ENCODE peak calls at places on chromosome 3, in five cellular contexts. L is neuronal stem cell, Q is H1, K is IMR-90, J is mesenchymal stem cell. N is an unnamed sample.

GRCh38 chr3:195004512-195005250 is 266.3 kb downstream of the XXYLT1 start:
- DNase-seq in L (no peak), Q (no peak), K (no peak), J (no peak), N (no peak)

GRCh38 chr3:73294532-73294931 is 233.1 kb downstream of the EBLN2 start:
- DNase-seq in L (no peak), Q (no peak), K (no peak), J (no peak), N (peak)

GRCh38 chr3:148079370-148079769 is 618.3 kb upstream of the AGTR1 start:
- DNase-seq in L (no peak), Q (no peak), K (no peak), J (peak), N (no peak)

GRCh38 chr3:94564247-94564646 is 501.4 kb downstream of the NSUN3 start:
- DNase-seq in L (no peak), Q (no peak), K (no peak), J (no peak), N (no peak)

GRCh38 chr3:66039590-66039887 is 821 bp upstream of the MAGI1 start:
- DNase-seq in L (no peak), Q (no peak), K (no peak), J (peak), N (peak)

GRCh38 chr3:64108281-64108680 is 85.0 kb upstream of the PSMD6 start:
- DNase-seq in L (no peak), Q (no peak), K (no peak), J (no peak), N (no peak)

GRCh38 chr3:125401402-125401801 is 26.3 kb upstream of the ZNF148 start:
- DNase-seq in L (no peak), Q (no peak), K (peak), J (no peak), N (no peak)

GRCh38 chr3:9404680-9405079 is 7.3 kb downstream of the SETD5 start:
- DNase-seq in L (no peak), Q (no peak), K (no peak), J (no peak), N (no peak)

GRCh38 chr3:113339616-113340244 is 101.6 kb downstream of the CFAP44 start:
- DNase-seq in L (no peak), Q (no peak), K (no peak), J (no peak), N (peak)

GRCh38 chr3:88984266-88984665 is 123.2 kb upstream of the EPHA3 start:
- DNase-seq in L (no peak), Q (no peak), K (no peak), J (no peak), N (no peak)

GRCh38 chr3:64332461-64333350 is 107.4 kb upstream of the PRICKLE2 start:
- DNase-seq in L (no peak), Q (no peak), K (peak), J (peak), N (no peak)

GRCh38 chr3:38067508-38068233 is 28.7 kb downstream of the DLEC1 start:
- DNase-seq in L (no peak), Q (no peak), K (no peak), J (no peak), N (no peak)

GRCh38 chr3:126666600-126667528 is 11.9 kb upstream of the TXNRD3 start:
- DNase-seq in L (no peak), Q (no peak), K (no peak), J (no peak), N (no peak)

GRCh38 chr3:158313344-158313927 is 203.5 kb downstream of the RSRC1 start:
- DNase-seq in L (no peak), Q (no peak), K (peak), J (peak), N (no peak)

GRCh38 chr3:49616061-49616460 is 58.1 kb upstream of the APEH start:
- DNase-seq in L (no peak), Q (no peak), K (no peak), J (no peak), N (no peak)

GRCh38 chr3:49896345-49896744 is 7.3 kb downstream of the MST1R start:
- DNase-seq in L (no peak), Q (no peak), K (no peak), J (no peak), N (no peak)

GRCh38 chr3:52313774-52314188 is 2.3 kb upstream of the DNAH1 start:
- DNase-seq in L (no peak), Q (no peak), K (peak), J (peak), N (no peak)

GRCh38 chr3:59798372-59799086 is 748.7 kb upstream of the CFAP20DC start:
- DNase-seq in L (no peak), Q (no peak), K (no peak), J (no peak), N (no peak)

GRCh38 chr3:158539414-158540014 is 31.5 kb upstream of the MLF1 start:
- DNase-seq in L (peak), Q (no peak), K (peak), J (peak), N (no peak)

GRCh38 chr3:119810018-119810435 is 28.1 kb downstream of the NR1I2 start:
- DNase-seq in L (no peak), Q (no peak), K (peak), J (no peak), N (peak)

GRCh38 chr3:44999782-45000181 is 23.7 kb downstream of the EXOSC7 start:
- DNase-seq in L (no peak), Q (no peak), K (no peak), J (no peak), N (no peak)

GRCh38 chr3:31213869-31214486 is 318.7 kb upstream of the STT3B start:
- DNase-seq in L (no peak), Q (no peak), K (no peak), J (peak), N (no peak)

GRCh38 chr3:191263365-191263764 is 64.3 kb downstream of the OSTN start:
- DNase-seq in L (no peak), Q (no peak), K (no peak), J (no peak), N (no peak)

GRCh38 chr3:100268986-100269385 is 8.2 kb downstream of the TBC1D23 start:
- DNase-seq in L (no peak), Q (no peak), K (peak), J (no peak), N (no peak)

GRCh38 chr3:194682651-194683310 is 2.9 kb upstream of the FAM43A start:
- DNase-seq in L (peak), Q (peak), K (peak), J (peak), N (peak)

GRCh38 chr3:42961633-42962032 is 17.5 kb upstream of the GASK1A start:
- DNase-seq in L (peak), Q (no peak), K (peak), J (peak), N (no peak)

GRCh38 chr3:12588039-12588673 is 31.3 kb downstream of the MKRN2 start:
- DNase-seq in L (no peak), Q (no peak), K (peak), J (no peak), N (no peak)

GRCh38 chr3:193795062-193795690 is 202.2 kb downstream of the OPA1 start:
- DNase-seq in L (no peak), Q (no peak), K (no peak), J (no peak), N (no peak)

GRCh38 chr3:53525765-53526761 is 31.7 kb downstream of the CACNA1D start:
- DNase-seq in L (no peak), Q (no peak), K (no peak), J (no peak), N (no peak)

GRCh38 chr3:41126961-41127360 is 72.3 kb upstream of the CTNNB1 start:
- DNase-seq in L (no peak), Q (no peak), K (no peak), J (no peak), N (no peak)

GRCh38 chr3:44065311-44065710 is 176.4 kb upstream of the TOPAZ1 start:
- DNase-seq in L (no peak), Q (no peak), K (no peak), J (no peak), N (no peak)

DNA sequence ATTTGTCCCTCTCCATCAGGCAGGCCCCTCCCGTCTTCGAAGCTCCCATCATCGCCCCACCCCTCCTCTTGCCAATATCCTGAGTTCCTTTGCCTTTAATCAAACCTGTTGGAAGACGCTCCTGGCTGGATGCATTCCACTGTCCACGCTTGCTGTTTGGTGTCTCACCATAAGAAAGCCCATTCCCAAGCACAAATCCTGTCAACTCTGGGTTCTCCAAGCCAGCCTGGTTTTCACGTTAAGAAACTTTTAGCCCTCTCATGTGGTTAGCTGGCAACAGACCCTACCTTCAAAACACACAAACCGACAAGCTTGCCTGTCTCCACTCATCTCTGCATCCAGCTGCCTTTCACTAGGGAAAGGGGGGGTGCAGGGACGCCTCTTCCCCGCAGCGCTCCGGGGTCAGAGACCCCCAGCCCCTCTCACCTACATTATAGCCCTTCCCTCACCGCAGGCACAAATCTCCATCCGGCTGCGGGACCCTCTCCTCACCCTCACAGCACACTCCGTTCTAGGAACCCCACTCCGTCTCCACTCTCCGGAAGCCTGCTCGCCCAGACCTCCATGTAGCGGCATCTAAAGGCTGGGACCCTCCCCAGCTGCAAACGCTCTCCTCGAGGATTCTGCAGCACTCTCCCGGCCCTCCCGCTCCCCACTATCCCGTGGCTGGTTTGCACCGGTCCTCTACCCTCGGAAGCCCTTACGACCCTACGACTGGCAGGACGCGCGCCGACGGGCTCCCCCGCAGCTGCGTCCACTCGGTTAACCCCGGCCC is 959 bp downstream of the GORASP1 start:
- DNase-seq in L (no peak), Q (no peak), K (peak), J (peak), N (peak)
- H4K91ac ChIP-seq in L (no peak), Q (no peak), K (no peak), J (peak), N (no peak)

DNA sequence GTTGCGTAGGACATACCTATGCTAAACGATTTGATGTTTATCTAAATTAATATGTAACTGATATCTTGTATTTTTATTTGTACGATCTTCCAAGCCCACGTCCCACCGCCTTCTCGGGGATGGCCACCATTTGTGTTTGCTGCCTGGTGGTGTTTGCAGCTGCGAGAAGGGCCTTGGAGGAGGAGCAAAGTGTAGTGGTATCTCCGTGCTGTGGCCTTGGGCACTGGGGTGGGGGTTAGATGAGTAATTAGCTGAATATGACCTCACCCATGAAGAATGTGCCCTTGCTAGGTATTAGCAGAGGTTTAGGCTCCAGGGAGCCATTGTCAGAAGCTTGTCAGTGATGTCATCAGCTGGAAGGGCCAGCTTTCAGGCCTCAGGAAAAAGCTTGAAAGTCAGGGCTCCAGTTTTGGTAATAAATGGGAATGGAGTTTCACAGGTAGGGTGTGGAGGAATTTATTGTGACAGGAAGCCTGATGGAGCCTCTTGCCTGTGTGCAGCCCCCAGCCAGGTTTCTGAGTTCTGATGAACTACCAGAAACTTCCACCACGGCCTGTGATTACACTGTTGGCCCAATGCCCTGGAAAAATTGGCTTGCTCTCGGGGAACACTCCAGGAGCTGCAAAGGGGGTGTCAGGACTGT is 41.0 kb downstream of the FLNB start:
- DNase-seq in L (peak), Q (peak), K (peak), J (peak), N (peak)
- H4K91ac ChIP-seq in L (no peak), Q (peak), K (peak), J (peak), N (peak)

GRCh38 chr3:54988302-54989022 is 60.6 kb upstream of the LRTM1 start:
- DNase-seq in L (no peak), Q (no peak), K (peak), J (peak), N (no peak)
- H4K91ac ChIP-seq in L (no peak), Q (no peak), K (peak), J (no peak), N (no peak)

GRCh38 chr3:24149032-24149431 is 203.9 kb downstream of the NR1D2 start:
- DNase-seq in L (no peak), Q (no peak), K (no peak), J (no peak), N (no peak)
- H4K91ac ChIP-seq in L (no peak), Q (no peak), K (peak), J (no peak), N (no peak)

N was measured in H9.